ENCODE peak calls at places on chromosomes 7 and 10, in five cellular contexts. R is activated naive CD4-positive, alpha-beta T cell; O is tibial artery; Z is RCC 7860; V is DMS153. P is an unnamed sample.

GRCh38 chr7:134184767-134185166 is 57.6 kb downstream of the LRGUK start:
- DNase-seq in V (no peak), R (no peak), O (no peak), Z (no peak), P (no peak)

GRCh38 chr7:149716007-149716931 is 57.1 kb downstream of the ZNF467 start:
- DNase-seq in Z (no peak), R (no peak), O (no peak), V (no peak), P (no peak)

GRCh38 chr7:142956951-142957623 is 5.1 kb downstream of the KEL start:
- DNase-seq in Z (no peak), O (no peak), R (no peak), V (no peak), P (no peak)

GRCh38 chr10:119478111-119479047 is 64.1 kb downstream of the RGS10 start:
- DNase-seq in Z (no peak), V (no peak), O (no peak), R (no peak), P (no peak)

GRCh38 chr10:63421591-63421990 is 44.2 kb downstream of the JMJD1C start:
- DNase-seq in Z (no peak), R (no peak), V (peak), O (no peak), P (no peak)

GRCh38 chr7:28369523-28369922 is 42.8 kb upstream of the CREB5 start:
- DNase-seq in V (no peak), O (no peak), Z (no peak), R (no peak), P (no peak)

GRCh38 chr10:15068802-15069201 is 19.8 kb downstream of the ACBD7 start:
- DNase-seq in O (no peak), R (no peak), V (no peak), Z (no peak), P (no peak)

GRCh38 chr7:51430480-51431086 is 114.0 kb upstream of the COBL start:
- DNase-seq in O (no peak), R (no peak), Z (peak), V (peak), P (no peak)

GRCh38 chr10:14003517-14003916 is 327.2 kb downstream of the FRMD4A start:
- DNase-seq in Z (no peak), V (no peak), R (no peak), O (no peak), P (no peak)

GRCh38 chr10:114313139-114313538 is 74.1 kb downstream of the VWA2 start:
- DNase-seq in R (no peak), Z (no peak), O (peak), V (no peak), P (no peak)

GRCh38 chr10:104680467-104681401 is 39.6 kb downstream of the SORCS3 start:
- DNase-seq in Z (no peak), O (no peak), R (no peak), V (peak), P (no peak)

GRCh38 chr7:31986878-31987518 is 83.2 kb downstream of the PDE1C start:
- DNase-seq in Z (no peak), O (no peak), V (peak), R (no peak), P (no peak)

GRCh38 chr10:113425596-113425995 is 127.3 kb upstream of the HABP2 start:
- DNase-seq in Z (no peak), O (no peak), V (peak), R (no peak), P (no peak)

GRCh38 chr7:84536256-84536870 is 341.8 kb upstream of the SEMA3A start:
- DNase-seq in V (no peak), R (no peak), O (no peak), Z (peak), P (no peak)

GRCh38 chr7:4631664-4632171 is 50.4 kb upstream of the FOXK1 start:
- DNase-seq in R (no peak), Z (peak), V (peak), O (peak), P (peak)

GRCh38 chr10:124516998-124517397 is 55.4 kb downstream of the LHPP start:
- DNase-seq in V (no peak), R (no peak), O (no peak), Z (no peak), P (peak)

GRCh38 chr10:107067843-107068242 is 96.7 kb downstream of the SORCS1 start:
- DNase-seq in R (no peak), V (no peak), O (no peak), Z (no peak), P (no peak)

GRCh38 chr10:132465193-132465888 is 68.3 kb downstream of the PWWP2B start:
- DNase-seq in V (no peak), Z (no peak), O (no peak), R (no peak), P (peak)

GRCh38 chr10:44830022-44830421 is 81.1 kb upstream of the TMEM72 start:
- DNase-seq in Z (no peak), O (no peak), V (no peak), R (no peak), P (no peak)